ENCODE peak calls at places on chromosomes 12 and 14, in seven cellular contexts. U is CD4-positive, CD25-positive, alpha-beta regulatory T cell; G is cardiac muscle cell; S is tibial nerve; R is MM.1S; F is lung; O is tibial artery. Z is an unnamed sample. For H3K4me1, the result is how much of the 10 kb centered on the place peaks cover.

GRCh38 chr12:68665016-68665569 is 21.7 kb upstream of the NUP107 start:
- DNase-seq in S (no peak), R (no peak), G (no peak), O (no peak), F (no peak), U (no peak), Z (no peak)

GRCh38 chr12:106445981-106446380 is 88.4 kb downstream of the POLR3B start:
- DNase-seq in G (no peak), R (no peak), U (no peak), F (no peak), O (no peak), S (no peak), Z (no peak)

GRCh38 chr14:102479777-102480176 is 29.8 kb downstream of the ANKRD9 start:
- DNase-seq in U (no peak), F (peak), G (no peak), S (no peak), O (no peak), R (no peak), Z (no peak)

GRCh38 chr12:80752464-80752863 is 35.8 kb downstream of the MYF5 start:
- DNase-seq in U (no peak), R (no peak), O (no peak), S (no peak), F (no peak), G (no peak), Z (no peak)

GRCh38 chr12:92042791-92043531 is 102.7 kb downstream of the BTG1 start:
- DNase-seq in S (no peak), U (no peak), O (no peak), G (no peak), F (no peak), R (no peak), Z (no peak)

GRCh38 chr14:55976619-55977018 is 141.6 kb upstream of the PELI2 start:
- DNase-seq in R (no peak), S (no peak), G (no peak), O (no peak), F (no peak), U (no peak), Z (no peak)

GRCh38 chr12:29283969-29284368 is 97.0 kb downstream of the ERGIC2 start:
- DNase-seq in O (no peak), S (no peak), U (no peak), F (no peak), G (no peak), R (no peak), Z (no peak)

GRCh38 chr14:63891148-63891964 is 38.6 kb downstream of the SYNE2 start:
- DNase-seq in S (no peak), R (no peak), G (no peak), O (no peak), F (no peak), U (no peak), Z (no peak)

GRCh38 chr12:6827982-6828670 is at the start of gene P3H3:
- DNase-seq in U (peak), F (no peak), O (no peak), R (no peak), S (no peak), G (peak), Z (peak)

GRCh38 chr14:71348394-71348793 is 441.1 kb downstream of the PCNX1 start:
- DNase-seq in O (no peak), F (no peak), G (no peak), U (no peak), S (no peak), R (no peak), Z (no peak)

GRCh38 chr12:132886529-132887477 is 602 bp downstream of the CHFR start:
- DNase-seq in G (no peak), O (peak), R (no peak), S (no peak), F (peak), U (no peak), Z (no peak)

GRCh38 chr12:105995986-105996385 is 142.8 kb downstream of the NUAK1 start:
- DNase-seq in R (no peak), U (no peak), S (no peak), G (no peak), F (no peak), O (no peak), Z (no peak)

GRCh38 chr12:132825089-132825488 is 3.6 kb downstream of the GOLGA3 start:
- DNase-seq in S (no peak), U (no peak), F (no peak), R (no peak), O (no peak), G (no peak), Z (no peak)

GRCh38 chr12:5392961-5393360 is 38.9 kb upstream of the NTF3 start:
- DNase-seq in O (no peak), R (no peak), F (no peak), S (no peak), U (no peak), G (no peak), Z (peak)

GRCh38 chr12:57579011-57579410 is 12.0 kb upstream of the PIP4K2C start:
- DNase-seq in F (no peak), S (no peak), G (no peak), U (no peak), O (no peak), R (no peak), Z (no peak)

GRCh38 chr12:32448581-32448980 is 49.2 kb downstream of the FGD4 start:
- DNase-seq in O (no peak), S (no peak), F (no peak), R (no peak), U (no peak), G (no peak), Z (peak)

GRCh38 chr12:45257185-45257585 is 41.3 kb downstream of the ANO6 start:
- DNase-seq in S (no peak), O (no peak), G (no peak), R (peak), F (no peak), U (no peak), Z (peak)

GRCh38 chr12:41988715-41989114 is 156.0 kb downstream of the GXYLT1 start:
- DNase-seq in R (no peak), G (no peak), O (no peak), S (no peak), U (no peak), F (no peak), Z (no peak)

GRCh38 chr12:43841253-43841652 is 5.4 kb downstream of the TMEM117 start:
- DNase-seq in O (no peak), F (no peak), R (no peak), U (no peak), G (no peak), S (no peak), Z (no peak)

GRCh38 chr12:128021561-128021960 is 245.4 kb upstream of the TMEM132C start:
- DNase-seq in F (no peak), R (no peak), U (no peak), G (no peak), S (no peak), O (no peak), Z (no peak)

GRCh38 chr12:62787023-62787422 is 147.9 kb downstream of the PPM1H start:
- DNase-seq in R (no peak), S (no peak), O (no peak), F (no peak), U (no peak), G (no peak), Z (peak)

GRCh38 chr12:49580572-49581535 is 12.9 kb upstream of the MCRS1 start:
- DNase-seq in S (peak), O (peak), F (peak), G (peak), U (peak), R (peak), Z (peak)

GRCh38 chr12:99918003-99918402 is 66.7 kb downstream of the ANKS1B start:
- DNase-seq in R (no peak), S (peak), O (no peak), G (no peak), U (no peak), F (no peak), Z (no peak)

GRCh38 chr12:52004042-52004648 is 2.6 kb upstream of the TAMALIN start:
- DNase-seq in O (no peak), R (no peak), G (peak), U (no peak), S (peak), F (no peak), Z (peak)

GRCh38 chr12:108498136-108498535 is 16.9 kb upstream of the FICD start:
- DNase-seq in S (no peak), R (no peak), U (no peak), F (no peak), O (no peak), G (no peak), Z (no peak)

GRCh38 chr12:52327830-52328500 is 6.8 kb upstream of the KRT83 start:
- DNase-seq in O (no peak), F (no peak), R (no peak), G (no peak), U (no peak), S (no peak), Z (no peak)

GRCh38 chr14:75944607-75945241 is 37.1 kb downstream of the TGFB3 start:
- DNase-seq in O (no peak), S (no peak), F (no peak), U (no peak), G (no peak), R (no peak), Z (no peak)

GRCh38 chr14:98700748-98701147 is 571.2 kb downstream of the BCL11B start:
- DNase-seq in S (no peak), R (no peak), O (no peak), G (no peak), U (no peak), F (no peak), Z (no peak)

GRCh38 chr14:103123634-103124500 is 606 bp downstream of the TNFAIP2 start:
- DNase-seq in G (no peak), R (no peak), F (peak), S (peak), U (no peak), O (peak), Z (peak)

GRCh38 chr12:68159681-68160304 is at the start of gene IFNG:
- DNase-seq in R (peak), S (no peak), G (no peak), O (no peak), U (peak), F (no peak), Z (no peak)

GRCh38 chr12:54370218-54370730 is 6.0 kb upstream of the GPR84 start:
- DNase-seq in O (peak), F (peak), U (no peak), R (no peak), G (peak), S (peak), Z (peak)

GRCh38 chr12:117857632-117858274 is 111.0 kb downstream of the KSR2 start:
- DNase-seq in G (peak), O (no peak), U (peak), S (peak), F (peak), R (peak), Z (peak)

GRCh38 chr12:126233625-126234024 is 1168.4 kb downstream of the AACS start:
- DNase-seq in S (no peak), F (no peak), R (no peak), O (no peak), U (no peak), G (no peak), Z (peak)

GRCh38 chr14:53491256-53491905 is 338.3 kb upstream of the DDHD1 start:
- DNase-seq in S (no peak), R (no peak), G (no peak), O (no peak), F (no peak), U (no peak), Z (no peak)

GRCh38 chr14:60116181-60116580 is 24.5 kb downstream of the PCNX4 start:
- DNase-seq in G (no peak), R (no peak), O (no peak), U (no peak), S (no peak), F (no peak), Z (no peak)

GRCh38 chr14:50892255-50892654 is 20.4 kb downstream of the ABHD12B start:
- DNase-seq in U (no peak), O (no peak), S (no peak), F (no peak), G (no peak), R (no peak), Z (peak)

DNA sequence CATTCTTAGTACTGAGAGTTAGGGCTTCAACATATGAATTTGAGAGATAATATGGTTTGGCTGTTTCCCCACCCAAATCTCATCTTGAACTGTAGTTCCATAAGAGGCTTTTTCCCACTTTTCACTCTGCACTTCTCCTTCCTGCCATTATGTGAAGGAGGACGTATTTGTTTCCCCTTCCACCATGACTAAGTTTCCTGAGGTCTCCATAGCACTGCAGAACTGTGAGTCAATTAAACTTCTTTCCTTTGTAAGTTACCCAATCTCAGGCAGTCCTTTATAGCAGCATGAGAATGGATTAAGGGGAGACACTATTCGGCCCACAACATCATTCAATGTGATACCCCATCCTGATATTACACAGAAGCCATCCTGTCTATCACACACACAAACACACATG is 36.8 kb upstream of the ALG10B start:
- DNase-seq in U (no peak), R (no peak), O (no peak), G (no peak), F (no peak), S (no peak), Z (no peak)
- H3K4me1 ChIP-seq in U (under half), R (under half), O (under half), G (under half), F (under half), S (under half), Z (under half)

GRCh38 chr12:120842595-120842994 is 61.6 kb downstream of the SPPL3 start:
- DNase-seq in R (no peak), O (no peak), G (no peak), F (no peak), S (no peak), U (no peak), Z (no peak)
- H3K4me1 ChIP-seq in R (under half), O (under half), G (under half), F (under half), S (under half), U (under half), Z (under half)

GRCh38 chr14:104655128-104655848 is 34.1 kb upstream of the INF2 start:
- DNase-seq in R (no peak), G (no peak), S (no peak), U (no peak), O (no peak), F (no peak), Z (no peak)

GRCh38 chr14:104654119-104654518 is 35.3 kb upstream of the INF2 start:
- DNase-seq in S (no peak), G (no peak), O (no peak), U (no peak), F (no peak), R (no peak), Z (no peak)

GRCh38 chr14:104657114-104657524 is 32.3 kb upstream of the INF2 start:
- DNase-seq in S (no peak), R (no peak), O (peak), F (no peak), U (no peak), G (no peak), Z (peak)

GRCh38 chr14:104657563-104658324 is 31.7 kb upstream of the INF2 start:
- DNase-seq in S (no peak), F (no peak), R (no peak), G (no peak), U (no peak), O (no peak), Z (peak)

DNA sequence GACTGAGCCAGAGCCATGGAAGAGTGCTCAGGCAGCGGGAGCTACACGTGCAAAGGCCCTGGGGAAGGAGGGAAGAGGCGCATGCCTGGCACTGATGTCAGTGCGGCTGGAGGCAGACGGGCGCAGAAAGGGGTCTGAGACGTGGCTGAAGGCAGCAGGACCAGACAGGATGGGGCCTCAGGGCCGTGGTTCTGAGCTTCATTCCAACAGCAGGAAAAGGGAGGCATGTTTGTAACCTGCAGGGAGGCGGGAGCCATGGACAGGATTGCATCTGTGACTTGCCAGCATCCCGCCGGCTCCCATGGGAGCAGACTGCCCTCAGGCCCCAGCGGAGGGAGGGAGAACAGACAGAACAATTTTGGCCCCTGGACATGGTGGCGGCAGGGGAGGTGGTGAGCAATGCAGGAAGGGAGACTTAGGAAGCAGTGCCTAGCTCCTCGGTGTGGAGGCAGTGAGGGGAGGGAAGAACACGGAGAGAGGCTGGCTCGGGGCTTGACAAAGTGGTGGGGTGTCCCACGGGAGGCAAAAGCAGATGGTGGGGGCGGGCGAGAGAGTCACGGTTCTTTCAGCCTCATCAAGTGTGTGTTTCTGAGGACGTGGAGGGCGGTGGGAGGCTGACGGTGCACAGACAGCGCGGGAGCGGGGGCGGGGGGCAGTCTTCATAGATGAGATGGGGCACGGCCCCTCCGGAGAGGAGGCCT is 33.3 kb upstream of the INF2 start:
- DNase-seq in O (no peak), G (no peak), F (no peak), R (no peak), U (no peak), S (no peak), Z (peak)
- H3K4me1 ChIP-seq in O (under half), G (under half), F (under half), R (under half), U (under half), S (under half), Z (under half)

GRCh38 chr14:73750161-73750901 is 36.1 kb upstream of the PNMA1 start:
- DNase-seq in F (no peak), S (no peak), U (no peak), R (no peak), O (no peak), G (no peak), Z (no peak)
- H3K4me1 ChIP-seq in F (half or more), S (half or more), U (half or more), R (under half), O (half or more), G (half or more), Z (under half)

Z was measured in endodermal cell.